ENCODE peak calls at places on chromosomes 13 and 19, in four cellular contexts. One of them, this sample, is unnamed. For H3K4me1, the result is how much of the 10 kb centered on the place peaks cover.

GRCh38 chr19:1097810-1098176 is 2.6 kb upstream of the POLR2E start:
- DNase-seq in stomach: no peak
- DNase-seq in ovary: no peak
- DNase-seq in CD4-positive, CD25-positive, alpha-beta regulatory T cell: no peak
- DNase-seq in this sample: peak

GRCh38 chr13:46885018-46885417 is 11.8 kb downstream of the HTR2A start:
- DNase-seq in stomach: no peak
- DNase-seq in ovary: no peak
- DNase-seq in CD4-positive, CD25-positive, alpha-beta regulatory T cell: no peak
- DNase-seq in this sample: no peak

GRCh38 chr19:19602136-19602712 is 16.3 kb downstream of the PBX4 start:
- DNase-seq in stomach: no peak
- DNase-seq in ovary: no peak
- DNase-seq in CD4-positive, CD25-positive, alpha-beta regulatory T cell: peak
- DNase-seq in this sample: peak

GRCh38 chr13:41145136-41145908 is 12.7 kb upstream of the KBTBD6 start:
- DNase-seq in stomach: no peak
- DNase-seq in ovary: no peak
- DNase-seq in CD4-positive, CD25-positive, alpha-beta regulatory T cell: no peak
- DNase-seq in this sample: no peak

GRCh38 chr19:15241259-15241658 is 9.0 kb upstream of the EPHX3 start:
- DNase-seq in stomach: no peak
- DNase-seq in ovary: no peak
- DNase-seq in CD4-positive, CD25-positive, alpha-beta regulatory T cell: no peak
- DNase-seq in this sample: no peak

GRCh38 chr19:14473915-14474578 is 1.1 kb downstream of the PTGER1 start:
- DNase-seq in stomach: peak
- DNase-seq in ovary: no peak
- DNase-seq in CD4-positive, CD25-positive, alpha-beta regulatory T cell: no peak
- DNase-seq in this sample: no peak

GRCh38 chr19:49968279-49968922 is 7.4 kb upstream of the SIGLEC11 start:
- DNase-seq in stomach: no peak
- DNase-seq in ovary: no peak
- DNase-seq in CD4-positive, CD25-positive, alpha-beta regulatory T cell: no peak
- DNase-seq in this sample: no peak

GRCh38 chr13:95644611-95645052 is at the start of gene DZIP1:
- DNase-seq in stomach: peak
- DNase-seq in ovary: peak
- DNase-seq in CD4-positive, CD25-positive, alpha-beta regulatory T cell: peak
- DNase-seq in this sample: no peak

GRCh38 chr13:99967498-99967883 is 4.1 kb downstream of the ZIC5 start:
- DNase-seq in stomach: no peak
- DNase-seq in ovary: no peak
- DNase-seq in CD4-positive, CD25-positive, alpha-beta regulatory T cell: no peak
- DNase-seq in this sample: no peak

GRCh38 chr19:18044825-18045304 is 36.9 kb downstream of the ARRDC2 start:
- DNase-seq in stomach: peak
- DNase-seq in ovary: no peak
- DNase-seq in CD4-positive, CD25-positive, alpha-beta regulatory T cell: peak
- DNase-seq in this sample: peak

GRCh38 chr19:53867225-53868090 is at the start of gene MYADM:
- DNase-seq in stomach: peak
- DNase-seq in ovary: peak
- DNase-seq in CD4-positive, CD25-positive, alpha-beta regulatory T cell: peak
- DNase-seq in this sample: peak

GRCh38 chr13:111861766-111862366 is 205.1 kb upstream of the SOX1 start:
- DNase-seq in stomach: no peak
- DNase-seq in ovary: no peak
- DNase-seq in CD4-positive, CD25-positive, alpha-beta regulatory T cell: no peak
- DNase-seq in this sample: no peak

DNA sequence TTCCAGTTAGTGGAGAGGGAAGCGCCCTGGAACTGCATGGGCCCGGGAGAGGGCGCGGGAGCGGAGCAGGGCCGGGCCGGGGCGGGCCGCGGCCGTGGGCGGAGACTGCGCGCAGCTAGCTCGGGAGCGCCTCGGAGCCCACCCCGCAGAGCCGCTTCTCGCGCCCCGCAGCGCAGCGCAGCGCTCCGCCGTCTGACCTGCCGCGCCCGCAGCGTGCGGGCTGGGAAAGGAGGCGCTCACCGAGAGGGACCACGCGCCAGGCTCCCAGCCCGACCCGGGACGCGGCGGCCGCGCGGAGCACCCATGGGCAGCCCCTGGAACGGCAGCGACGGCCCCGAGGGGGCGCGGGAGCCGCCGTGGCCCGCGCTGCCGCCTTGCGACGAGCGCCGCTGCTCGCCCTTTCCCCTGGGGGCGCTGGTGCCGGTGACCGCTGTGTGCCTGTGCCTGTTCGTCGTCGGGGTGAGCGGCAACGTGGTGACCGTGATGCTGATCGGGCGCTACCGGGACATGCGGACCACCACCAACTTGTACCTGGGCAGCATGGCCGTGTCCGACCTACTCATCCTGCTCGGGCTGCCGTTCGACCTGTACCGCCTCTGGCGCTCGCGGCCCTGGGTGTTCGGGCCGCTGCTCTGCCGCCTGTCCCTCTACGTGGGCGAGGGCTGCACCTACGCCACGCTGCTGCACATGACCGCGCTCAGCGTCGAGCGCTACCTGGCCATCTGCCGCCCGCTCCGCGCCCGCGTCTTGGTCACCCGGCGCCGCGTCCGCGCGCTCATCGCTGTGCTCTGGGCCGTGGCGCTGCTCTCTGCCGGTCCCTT is at the start of gene MLNR:
- DNase-seq in stomach: no peak
- DNase-seq in ovary: no peak
- DNase-seq in CD4-positive, CD25-positive, alpha-beta regulatory T cell: peak
- DNase-seq in this sample: peak
- H3K4me1 ChIP-seq in stomach: under half
- H3K4me1 ChIP-seq in ovary: under half
- H3K4me1 ChIP-seq in CD4-positive, CD25-positive, alpha-beta regulatory T cell: under half
- H3K4me1 ChIP-seq in this sample: under half

GRCh38 chr19:2266183-2266993 is 10.2 kb upstream of the JSRP1 start:
- DNase-seq in stomach: peak
- DNase-seq in ovary: peak
- DNase-seq in CD4-positive, CD25-positive, alpha-beta regulatory T cell: no peak
- DNase-seq in this sample: peak
- H3K27ac ChIP-seq in stomach: no peak
- H3K27ac ChIP-seq in ovary: no peak
- H3K27ac ChIP-seq in CD4-positive, CD25-positive, alpha-beta regulatory T cell: no peak
- H3K27ac ChIP-seq in this sample: no peak

GRCh38 chr13:33057019-33057785 is 41.0 kb downstream of the KL start:
- DNase-seq in stomach: no peak
- DNase-seq in ovary: no peak
- DNase-seq in CD4-positive, CD25-positive, alpha-beta regulatory T cell: no peak
- DNase-seq in this sample: peak
- H3K4me1 ChIP-seq in stomach: under half
- H3K4me1 ChIP-seq in ovary: under half
- H3K4me1 ChIP-seq in CD4-positive, CD25-positive, alpha-beta regulatory T cell: under half
- H3K4me1 ChIP-seq in this sample: under half

DNA sequence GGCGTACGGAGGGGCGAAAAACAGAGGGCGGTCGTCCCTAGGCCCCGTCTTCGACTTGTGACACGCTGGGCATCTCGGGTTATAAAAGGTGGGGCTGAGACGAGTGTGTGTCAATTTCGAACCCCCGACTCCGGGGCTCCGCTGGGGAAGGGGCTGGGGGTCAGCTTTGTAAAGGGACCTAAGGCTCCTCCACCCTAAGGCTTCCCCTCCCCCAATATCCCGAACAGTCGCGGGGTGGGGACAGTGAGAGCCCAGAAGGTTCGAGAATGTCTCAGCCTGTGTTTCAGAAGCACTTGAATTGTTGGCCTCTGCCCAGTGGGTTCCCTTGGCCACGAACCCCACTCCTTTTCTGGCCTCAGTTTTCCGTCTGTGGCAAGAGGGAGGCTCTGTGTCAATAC is 450 bp downstream of the SELENOW start:
- DNase-seq in stomach: no peak
- DNase-seq in ovary: peak
- DNase-seq in CD4-positive, CD25-positive, alpha-beta regulatory T cell: peak
- DNase-seq in this sample: peak
- H3K27ac ChIP-seq in stomach: peak
- H3K27ac ChIP-seq in ovary: peak
- H3K27ac ChIP-seq in CD4-positive, CD25-positive, alpha-beta regulatory T cell: peak
- H3K27ac ChIP-seq in this sample: peak

GRCh38 chr13:106443625-106444024 is 91.8 kb downstream of the EFNB2 start:
- DNase-seq in stomach: no peak
- DNase-seq in ovary: no peak
- DNase-seq in CD4-positive, CD25-positive, alpha-beta regulatory T cell: no peak
- DNase-seq in this sample: no peak
- H3K4me1 ChIP-seq in stomach: under half
- H3K4me1 ChIP-seq in ovary: under half
- H3K4me1 ChIP-seq in CD4-positive, CD25-positive, alpha-beta regulatory T cell: under half
- H3K4me1 ChIP-seq in this sample: under half

DNA sequence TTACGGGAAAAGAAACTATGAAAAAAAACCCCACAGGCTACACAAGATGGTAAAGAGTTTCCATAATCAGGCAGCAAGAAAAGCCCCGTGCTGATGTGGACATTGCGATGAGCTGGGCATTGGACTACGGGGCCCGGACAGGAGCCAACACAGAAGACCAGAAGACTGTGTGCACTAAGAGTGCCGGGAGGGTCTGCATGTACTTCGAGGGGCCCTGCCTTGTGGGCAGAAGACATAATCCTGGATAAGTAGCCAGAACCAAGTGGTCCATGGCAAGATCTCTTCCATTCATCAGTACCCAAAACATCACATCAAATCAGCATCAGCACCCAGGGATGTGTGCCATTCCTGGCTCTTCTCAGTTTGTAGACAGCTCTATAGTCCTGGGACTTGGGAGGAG is 317.8 kb downstream of the FGF9 start:
- DNase-seq in stomach: no peak
- DNase-seq in ovary: no peak
- DNase-seq in CD4-positive, CD25-positive, alpha-beta regulatory T cell: no peak
- DNase-seq in this sample: no peak
- H3K27ac ChIP-seq in stomach: no peak
- H3K27ac ChIP-seq in ovary: no peak
- H3K27ac ChIP-seq in CD4-positive, CD25-positive, alpha-beta regulatory T cell: no peak
- H3K27ac ChIP-seq in this sample: no peak

GRCh38 chr13:34003712-34004111 is 185.8 kb downstream of the RFC3 start:
- DNase-seq in stomach: no peak
- DNase-seq in ovary: no peak
- DNase-seq in CD4-positive, CD25-positive, alpha-beta regulatory T cell: no peak
- DNase-seq in this sample: no peak

GRCh38 chr13:34002141-34002540 is 184.2 kb downstream of the RFC3 start:
- DNase-seq in stomach: no peak
- DNase-seq in ovary: no peak
- DNase-seq in CD4-positive, CD25-positive, alpha-beta regulatory T cell: no peak
- DNase-seq in this sample: no peak

GRCh38 chr13:34000955-34001354 is 183.0 kb downstream of the RFC3 start:
- DNase-seq in stomach: no peak
- DNase-seq in ovary: no peak
- DNase-seq in CD4-positive, CD25-positive, alpha-beta regulatory T cell: no peak
- DNase-seq in this sample: no peak

GRCh38 chr13:34001357-34001756 is 183.4 kb downstream of the RFC3 start:
- DNase-seq in stomach: no peak
- DNase-seq in ovary: no peak
- DNase-seq in CD4-positive, CD25-positive, alpha-beta regulatory T cell: no peak
- DNase-seq in this sample: no peak

GRCh38 chr13:34006011-34006410 is 188.1 kb downstream of the RFC3 start:
- DNase-seq in stomach: no peak
- DNase-seq in ovary: no peak
- DNase-seq in CD4-positive, CD25-positive, alpha-beta regulatory T cell: no peak
- DNase-seq in this sample: no peak
- H3K4me1 ChIP-seq in stomach: under half
- H3K4me1 ChIP-seq in ovary: under half
- H3K4me1 ChIP-seq in CD4-positive, CD25-positive, alpha-beta regulatory T cell: under half
- H3K4me1 ChIP-seq in this sample: under half